ENCODE peak calls at places on chromosomes 7 and 10, in seven cellular contexts. One of them, this sample, is unnamed.

GRCh38 chr10:12238821-12239220 is 42.8 kb downstream of the CDC123 start:
- DNase-seq in A549: no peak
- DNase-seq in mesothelial cell of epicardium: no peak
- DNase-seq in HFF-Myc: no peak
- DNase-seq in foreskin fibroblast: no peak
- DNase-seq in cardiac fibroblast: no peak
- DNase-seq in AG09319: no peak
- DNase-seq in this sample: no peak

GRCh38 chr10:117135480-117136140 is 2.5 kb downstream of the VAX1 start:
- DNase-seq in A549: no peak
- DNase-seq in mesothelial cell of epicardium: no peak
- DNase-seq in HFF-Myc: no peak
- DNase-seq in foreskin fibroblast: no peak
- DNase-seq in cardiac fibroblast: no peak
- DNase-seq in AG09319: no peak
- DNase-seq in this sample: no peak

GRCh38 chr10:86535057-86535882 is 13.7 kb upstream of the WAPL start:
- DNase-seq in A549: peak; percentile 95
- DNase-seq in mesothelial cell of epicardium: no peak
- DNase-seq in HFF-Myc: no peak
- DNase-seq in foreskin fibroblast: peak; percentile 69
- DNase-seq in cardiac fibroblast: peak; percentile 36
- DNase-seq in AG09319: no peak
- DNase-seq in this sample: no peak

GRCh38 chr7:73612598-73613269 is 11.6 kb downstream of the MLXIPL start:
- DNase-seq in A549: peak; percentile 97
- DNase-seq in mesothelial cell of epicardium: no peak
- DNase-seq in HFF-Myc: no peak
- DNase-seq in foreskin fibroblast: peak; percentile 49
- DNase-seq in cardiac fibroblast: peak; percentile 56
- DNase-seq in AG09319: no peak
- DNase-seq in this sample: peak; percentile 51

GRCh38 chr7:100894860-100895700 is 608 bp downstream of the ACHE start:
- DNase-seq in A549: no peak
- DNase-seq in mesothelial cell of epicardium: peak; percentile 92
- DNase-seq in HFF-Myc: no peak
- DNase-seq in foreskin fibroblast: peak; percentile 47
- DNase-seq in cardiac fibroblast: no peak
- DNase-seq in AG09319: no peak
- DNase-seq in this sample: no peak

GRCh38 chr7:157475601-157476000 is 138.8 kb downstream of the DNAJB6 start:
- DNase-seq in A549: no peak
- DNase-seq in mesothelial cell of epicardium: peak; percentile 33
- DNase-seq in HFF-Myc: no peak
- DNase-seq in foreskin fibroblast: no peak
- DNase-seq in cardiac fibroblast: no peak
- DNase-seq in AG09319: no peak
- DNase-seq in this sample: no peak

GRCh38 chr10:65950075-65950474 is 975.8 kb upstream of the LRRTM3 start:
- DNase-seq in A549: no peak
- DNase-seq in mesothelial cell of epicardium: no peak
- DNase-seq in HFF-Myc: no peak
- DNase-seq in foreskin fibroblast: peak; percentile 0
- DNase-seq in cardiac fibroblast: peak; percentile 24
- DNase-seq in AG09319: no peak
- DNase-seq in this sample: peak; percentile 41

GRCh38 chr7:155441856-155442255 is 16.1 kb upstream of the EN2 start:
- DNase-seq in A549: no peak
- DNase-seq in mesothelial cell of epicardium: no peak
- DNase-seq in HFF-Myc: no peak
- DNase-seq in foreskin fibroblast: no peak
- DNase-seq in cardiac fibroblast: no peak
- DNase-seq in AG09319: no peak
- DNase-seq in this sample: no peak

GRCh38 chr7:157690833-157691382 is 354.1 kb downstream of the DNAJB6 start:
- DNase-seq in A549: no peak
- DNase-seq in mesothelial cell of epicardium: no peak
- DNase-seq in HFF-Myc: peak; percentile 9
- DNase-seq in foreskin fibroblast: peak; percentile 67
- DNase-seq in cardiac fibroblast: peak; percentile 63
- DNase-seq in AG09319: peak; percentile 5
- DNase-seq in this sample: no peak

GRCh38 chr7:28958235-28958945 is at the start of gene TRIL:
- DNase-seq in A549: no peak
- DNase-seq in mesothelial cell of epicardium: peak; percentile 81
- DNase-seq in HFF-Myc: no peak
- DNase-seq in foreskin fibroblast: peak; percentile 80
- DNase-seq in cardiac fibroblast: peak; percentile 45
- DNase-seq in AG09319: peak; percentile 35
- DNase-seq in this sample: no peak

DNA sequence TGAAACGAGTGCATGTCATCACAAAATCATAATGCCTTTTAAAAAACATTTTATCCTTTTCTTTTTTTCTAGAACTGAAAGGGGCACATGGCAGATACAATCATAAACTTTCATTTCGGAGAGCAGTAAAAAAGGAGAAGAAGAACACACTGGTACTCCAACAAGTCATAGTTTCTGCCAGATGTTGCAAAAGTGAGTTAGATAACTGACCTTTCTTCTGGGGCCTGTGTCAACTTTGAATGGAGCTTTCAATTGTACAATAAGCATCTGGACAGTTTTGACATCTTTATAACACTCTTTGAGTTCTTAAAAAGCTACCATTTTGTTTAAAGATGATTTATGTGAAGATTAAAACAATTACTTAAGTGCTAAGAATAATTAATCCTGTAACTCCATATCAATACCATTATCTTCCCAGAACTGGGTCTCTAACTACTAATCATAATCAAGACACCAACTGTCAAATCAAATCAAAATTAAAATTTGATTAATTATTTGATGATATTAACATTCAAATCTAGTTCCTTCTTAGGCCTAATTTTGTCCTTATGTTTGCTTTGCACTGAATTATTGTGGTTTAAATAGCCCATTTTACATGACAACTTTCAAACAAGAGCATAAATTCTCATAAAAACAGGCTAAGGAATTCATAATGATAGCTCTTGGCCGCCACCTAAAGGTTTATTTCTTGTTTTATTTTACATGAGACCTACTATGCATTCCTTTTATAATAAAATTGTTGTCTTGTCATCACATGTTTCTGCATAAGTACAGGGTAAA is 19.5 kb upstream of the ITGB8 start:
- DNase-seq in A549: no peak
- DNase-seq in mesothelial cell of epicardium: no peak
- DNase-seq in HFF-Myc: no peak
- DNase-seq in foreskin fibroblast: peak; percentile 62
- DNase-seq in cardiac fibroblast: peak; percentile 82
- DNase-seq in AG09319: no peak
- DNase-seq in this sample: peak; percentile 64
- TF ChIP-seq CTCF in A549: peak; percentile 62
- TF ChIP-seq CTCF in mesothelial cell of epicardium: peak; percentile 59
- TF ChIP-seq CTCF in HFF-Myc: peak; percentile 5
- TF ChIP-seq CTCF in foreskin fibroblast: peak; percentile 15
- TF ChIP-seq CTCF in cardiac fibroblast: peak; percentile 29
- TF ChIP-seq CTCF in AG09319: peak; percentile 22
- TF ChIP-seq CTCF in this sample: peak; percentile 65

DNA sequence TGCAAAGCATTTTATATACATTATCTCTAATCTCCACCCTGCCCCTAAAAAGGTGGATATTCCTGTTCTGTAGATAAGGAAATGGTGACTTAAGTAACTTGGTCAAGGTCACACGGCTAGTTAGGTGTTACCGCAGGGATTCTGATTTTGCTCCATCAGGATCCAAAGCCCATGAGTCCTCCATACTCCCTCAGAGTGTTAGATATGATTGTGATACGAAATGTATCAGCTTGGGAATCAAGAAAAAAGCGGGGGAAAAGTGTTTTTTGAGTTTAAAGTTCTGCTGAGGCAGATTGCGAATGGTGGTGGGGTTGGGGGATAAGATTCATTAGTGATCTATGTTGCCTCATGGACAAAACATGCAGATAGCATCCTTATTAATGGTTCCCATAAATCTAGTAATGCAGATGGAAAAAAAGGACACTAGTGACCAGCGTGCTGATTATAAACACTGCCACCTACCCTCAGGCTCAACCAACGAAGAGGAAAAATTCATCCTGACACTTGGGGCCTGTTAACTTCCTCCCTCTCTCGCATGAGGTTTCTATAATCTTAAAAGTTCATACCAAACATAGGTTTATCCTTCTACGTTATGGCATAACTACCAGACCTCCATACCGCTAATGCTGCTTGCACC is 2.3 kb downstream of the ICA1 start:
- DNase-seq in A549: no peak
- DNase-seq in mesothelial cell of epicardium: no peak
- DNase-seq in HFF-Myc: no peak
- DNase-seq in foreskin fibroblast: no peak
- DNase-seq in cardiac fibroblast: no peak
- DNase-seq in AG09319: no peak
- DNase-seq in this sample: no peak
- TF ChIP-seq CTCF in A549: no peak
- TF ChIP-seq CTCF in mesothelial cell of epicardium: no peak
- TF ChIP-seq CTCF in HFF-Myc: no peak
- TF ChIP-seq CTCF in foreskin fibroblast: no peak
- TF ChIP-seq CTCF in cardiac fibroblast: no peak
- TF ChIP-seq CTCF in AG09319: no peak
- TF ChIP-seq CTCF in this sample: no peak

DNA sequence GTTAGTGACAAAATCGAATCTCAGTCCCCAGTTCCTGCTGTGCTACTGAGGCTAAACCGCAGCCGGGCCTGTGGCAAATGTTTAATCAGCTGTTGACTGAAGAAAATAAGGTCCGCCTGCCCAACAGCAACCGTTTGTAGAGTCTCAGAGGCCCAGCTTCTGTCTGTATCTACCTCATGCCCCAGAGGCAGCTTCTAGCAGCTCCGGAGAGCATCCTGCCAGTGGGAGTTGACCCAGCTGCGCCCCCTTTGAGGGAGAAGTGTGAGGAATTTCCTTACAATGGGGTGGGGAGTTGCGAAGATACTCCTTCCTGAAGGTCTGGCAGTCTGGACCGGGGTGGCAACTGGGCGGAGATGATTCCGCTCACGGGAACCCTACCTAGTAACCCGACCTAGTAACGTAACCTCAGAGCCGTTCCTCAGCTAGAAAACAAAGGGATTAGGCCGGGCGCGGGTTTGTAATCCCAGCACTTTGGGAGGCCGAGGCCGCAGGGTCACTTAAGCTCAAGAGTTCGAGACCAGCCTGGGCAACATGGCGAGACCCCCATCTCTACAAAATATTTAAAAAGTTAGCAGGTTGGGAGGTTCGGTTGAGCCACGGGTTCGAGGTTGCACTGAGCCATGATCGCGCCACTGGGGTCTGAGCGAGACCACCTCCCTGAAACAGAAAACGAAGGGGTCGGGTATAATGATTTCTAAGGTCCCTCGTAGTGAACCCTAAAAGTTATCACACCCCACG is 846 bp upstream of the ZNF775 start:
- DNase-seq in A549: peak; percentile 72
- DNase-seq in mesothelial cell of epicardium: peak; percentile 61
- DNase-seq in HFF-Myc: peak; percentile 79
- DNase-seq in foreskin fibroblast: peak; percentile 77
- DNase-seq in cardiac fibroblast: peak; percentile 69
- DNase-seq in AG09319: no peak
- DNase-seq in this sample: peak; percentile 74
- TF ChIP-seq CTCF in A549: peak; percentile 29
- TF ChIP-seq CTCF in mesothelial cell of epicardium: no peak
- TF ChIP-seq CTCF in HFF-Myc: peak; percentile 11
- TF ChIP-seq CTCF in foreskin fibroblast: peak; percentile 15
- TF ChIP-seq CTCF in cardiac fibroblast: peak; percentile 20
- TF ChIP-seq CTCF in AG09319: peak; percentile 27
- TF ChIP-seq CTCF in this sample: no peak

DNA sequence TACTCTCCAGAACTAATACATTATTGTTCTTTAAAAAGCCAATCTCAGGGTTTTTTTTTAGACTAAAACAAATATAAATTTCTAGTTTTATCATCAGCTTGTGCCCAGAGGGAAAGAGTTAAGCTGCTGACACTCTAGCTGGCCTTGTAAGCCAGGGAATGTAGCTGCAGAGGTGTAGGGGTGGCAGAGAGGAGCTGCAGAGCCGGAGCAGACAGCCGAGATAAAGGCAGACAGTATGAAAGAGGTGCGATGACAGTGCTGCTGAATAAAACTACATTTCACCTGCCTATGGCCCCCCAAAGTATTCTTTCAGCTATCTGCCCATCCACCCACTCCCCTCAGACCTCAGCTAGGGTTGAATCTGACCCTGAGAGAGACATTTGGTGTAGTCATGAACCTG is 653.7 kb upstream of the ZWINT start:
- DNase-seq in A549: no peak
- DNase-seq in mesothelial cell of epicardium: no peak
- DNase-seq in HFF-Myc: no peak
- DNase-seq in foreskin fibroblast: no peak
- DNase-seq in cardiac fibroblast: no peak
- DNase-seq in AG09319: no peak
- DNase-seq in this sample: no peak
- TF ChIP-seq CTCF in A549: no peak
- TF ChIP-seq CTCF in mesothelial cell of epicardium: no peak
- TF ChIP-seq CTCF in HFF-Myc: no peak
- TF ChIP-seq CTCF in foreskin fibroblast: no peak
- TF ChIP-seq CTCF in cardiac fibroblast: no peak
- TF ChIP-seq CTCF in AG09319: no peak
- TF ChIP-seq CTCF in this sample: no peak

GRCh38 chr10:110918269-110918632 is 729 bp downstream of the BBIP1 start:
- DNase-seq in A549: peak; percentile 89
- DNase-seq in mesothelial cell of epicardium: peak; percentile 92
- DNase-seq in HFF-Myc: peak; percentile 78
- DNase-seq in foreskin fibroblast: peak; percentile 99
- DNase-seq in cardiac fibroblast: peak; percentile 97
- DNase-seq in AG09319: peak; percentile 92
- DNase-seq in this sample: peak; percentile 95
- TF ChIP-seq CTCF in A549: no peak
- TF ChIP-seq CTCF in mesothelial cell of epicardium: no peak
- TF ChIP-seq CTCF in HFF-Myc: no peak
- TF ChIP-seq CTCF in foreskin fibroblast: no peak
- TF ChIP-seq CTCF in cardiac fibroblast: no peak
- TF ChIP-seq CTCF in AG09319: no peak
- TF ChIP-seq CTCF in this sample: no peak

This sample was measured in MCF 10A.